ENCODE peak calls at places on chromosomes 1 and 21, in five cellular contexts. Z is activated naive CD4-positive, alpha-beta T cell treated with Interleukin-2 at 50 U/mL for 16 hours; R is NCI-H1436; B is iPS-NIHi11; X is dorsolateral prefrontal cortex. U is an unnamed sample.

GRCh38 chr1:209102120-209102519 is 481.4 kb upstream of the CAMK1G start:
- DNase-seq in Z (no peak), R (peak), B (no peak), X (no peak), U (no peak)

GRCh38 chr1:151565500-151566189 is 25.5 kb downstream of the TUFT1 start:
- DNase-seq in Z (no peak), R (no peak), B (no peak), X (no peak), U (no peak)

GRCh38 chr1:243323481-243323880 is 67.6 kb downstream of the SDCCAG8 start:
- DNase-seq in Z (no peak), R (no peak), B (no peak), X (no peak), U (no peak)

GRCh38 chr1:89114662-89115061 is 11.3 kb downstream of the GBP2 start:
- DNase-seq in Z (no peak), R (no peak), B (no peak), X (no peak), U (no peak)

GRCh38 chr1:101240041-101240430 is 3.2 kb downstream of the S1PR1 start:
- DNase-seq in Z (no peak), R (no peak), B (no peak), X (no peak), U (no peak)

GRCh38 chr1:59072017-59072947 is 224.6 kb upstream of the FGGY start:
- DNase-seq in Z (peak), R (peak), B (no peak), X (no peak), U (no peak)

GRCh38 chr21:35237287-35237686 is 188.2 kb upstream of the RUNX1 start:
- DNase-seq in Z (no peak), R (no peak), B (no peak), X (no peak), U (no peak)

GRCh38 chr1:36482724-36483388 is at the start of gene CSF3R:
- DNase-seq in Z (no peak), R (no peak), B (no peak), X (peak), U (no peak)

U was measured in NCI-H748 treated with DMSO at 0.1 percent for 48 hours.